ENCODE peak calls at places on chromosomes 13 and 19, in nine cellular contexts. W, K, N, F, J, A, Q, R and I are unnamed samples.

GRCh38 chr19:15998166-15998565 is 49.4 kb downstream of the OR10H4 start:
- DNase-seq in W (no peak), K (no peak), N (peak; percentile 86), F (no peak), J (no peak), A (no peak), Q (no peak), R (no peak), I (no peak)

GRCh38 chr13:99085139-99085845 is 107.4 kb upstream of the DOCK9 start:
- DNase-seq in W (peak; percentile 78), K (no peak), N (no peak), F (peak; percentile 55), J (no peak), A (no peak), Q (no peak), R (peak; percentile 34), I (no peak)

GRCh38 chr19:22608441-22608840 is 25.7 kb upstream of the ZNF492 start:
- DNase-seq in W (no peak), K (no peak), N (peak; percentile 90), F (no peak), J (no peak), A (no peak), Q (no peak), R (no peak), I (no peak)

GRCh38 chr13:55402867-55403266 is 1737.9 kb upstream of the PRR20A start:
- DNase-seq in W (no peak), K (no peak), N (no peak), F (no peak), J (no peak), A (no peak), Q (no peak), R (no peak), I (no peak)

GRCh38 chr13:108549989-108550388 is 79.4 kb upstream of the MYO16 start:
- DNase-seq in W (no peak), K (no peak), N (no peak), F (no peak), J (no peak), A (no peak), Q (no peak), R (no peak), I (no peak)

GRCh38 chr13:38575427-38575826 is 111.5 kb upstream of the FREM2 start:
- DNase-seq in W (no peak), K (no peak), N (no peak), F (no peak), J (no peak), A (no peak), Q (no peak), R (no peak), I (no peak)

GRCh38 chr19:16209266-16209665 is 11.6 kb downstream of the AP1M1 start:
- DNase-seq in W (no peak), K (no peak), N (no peak), F (no peak), J (no peak), A (no peak), Q (no peak), R (no peak), I (no peak)

GRCh38 chr13:44278164-44278563 is 95.5 kb upstream of the SERP2 start:
- DNase-seq in W (no peak), K (no peak), N (no peak), F (no peak), J (no peak), A (no peak), Q (no peak), R (peak; percentile 62), I (no peak)

GRCh38 chr19:52217576-52217975 is 27.7 kb downstream of the PPP2R1A start:
- DNase-seq in W (no peak), K (no peak), N (no peak), F (peak; percentile 18), J (no peak), A (no peak), Q (no peak), R (no peak), I (no peak)

GRCh38 chr13:110109910-110110309 is 197.0 kb downstream of the COL4A1 start:
- DNase-seq in W (no peak), K (no peak), N (no peak), F (no peak), J (peak; percentile 74), A (peak; percentile 28), Q (no peak), R (no peak), I (peak; percentile 86)

GRCh38 chr19:30446844-30447243 is 74.7 kb downstream of the ZNF536 start:
- DNase-seq in W (no peak), K (no peak), N (no peak), F (no peak), J (no peak), A (no peak), Q (no peak), R (no peak), I (no peak)

GRCh38 chr13:51912091-51912490 is 50.3 kb downstream of the CCDC70 start:
- DNase-seq in W (no peak), K (no peak), N (no peak), F (no peak), J (no peak), A (no peak), Q (peak; percentile 50), R (no peak), I (no peak)

GRCh38 chr13:105925496-105925895 is 610.0 kb downstream of the EFNB2 start:
- DNase-seq in W (no peak), K (no peak), N (no peak), F (no peak), J (no peak), A (no peak), Q (no peak), R (no peak), I (no peak)

GRCh38 chr19:46878613-46879375 is 18.0 kb downstream of the ARHGAP35 start:
- DNase-seq in W (no peak), K (no peak), N (no peak), F (no peak), J (no peak), A (no peak), Q (no peak), R (peak; percentile 26), I (no peak)

GRCh38 chr13:26951581-26952177 is 191.1 kb upstream of the GPR12 start:
- DNase-seq in W (no peak), K (no peak), N (no peak), F (no peak), J (no peak), A (peak; percentile 87), Q (peak; percentile 83), R (no peak), I (no peak)

DNA sequence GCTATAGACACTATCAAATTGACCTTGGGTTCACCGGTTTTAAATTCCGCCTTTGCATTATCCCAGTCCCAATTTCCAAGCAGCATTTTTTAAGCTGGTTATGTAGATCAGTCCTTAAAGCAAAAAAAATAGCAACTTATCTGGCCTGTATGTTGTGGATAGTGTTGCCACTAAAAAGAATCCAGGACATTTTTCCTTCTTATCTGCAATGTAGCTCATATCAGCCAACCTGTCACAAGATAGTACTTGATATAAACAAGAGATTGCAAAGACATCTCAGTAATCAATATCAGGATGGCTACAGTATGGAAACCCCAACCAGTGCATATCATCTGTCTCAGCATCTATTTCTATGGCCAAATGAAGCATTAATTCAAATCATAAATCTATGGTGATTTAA is 240.6 kb downstream of the DACH1 start:
- DNase-seq in W (no peak), K (no peak), N (no peak), F (no peak), J (no peak), A (no peak), Q (no peak), R (peak; percentile 33), I (no peak)
- TF ChIP-seq POLR2AphosphoS5 in W (no peak), K (no peak), N (no peak), F (no peak), J (no peak), A (no peak), Q (no peak), R (no peak), I (no peak)

DNA sequence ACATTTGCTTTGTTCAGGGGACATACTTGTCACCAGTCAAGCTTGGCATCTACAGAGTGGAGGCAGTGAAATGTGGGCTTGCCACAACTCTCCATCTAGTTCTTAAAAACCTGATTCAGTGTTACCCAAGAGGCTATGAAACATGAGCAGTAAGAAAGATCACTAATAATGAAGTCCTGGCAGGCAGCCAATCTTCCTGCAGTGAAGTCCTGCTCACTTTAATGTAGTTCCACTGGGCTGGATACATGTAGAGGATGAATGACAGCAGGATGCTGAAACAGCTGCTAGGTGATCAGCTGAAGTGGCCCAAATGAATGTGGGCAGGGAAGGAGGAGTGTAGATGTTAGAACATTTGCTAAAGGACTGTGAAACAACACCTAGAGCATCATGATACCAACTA is 1213.1 kb downstream of the OLFM4 start:
- DNase-seq in W (no peak), K (no peak), N (no peak), F (no peak), J (no peak), A (no peak), Q (no peak), R (no peak), I (no peak)
- TF ChIP-seq POLR2AphosphoS5 in W (no peak), K (no peak), N (no peak), F (no peak), J (no peak), A (no peak), Q (no peak), R (no peak), I (no peak)

DNA sequence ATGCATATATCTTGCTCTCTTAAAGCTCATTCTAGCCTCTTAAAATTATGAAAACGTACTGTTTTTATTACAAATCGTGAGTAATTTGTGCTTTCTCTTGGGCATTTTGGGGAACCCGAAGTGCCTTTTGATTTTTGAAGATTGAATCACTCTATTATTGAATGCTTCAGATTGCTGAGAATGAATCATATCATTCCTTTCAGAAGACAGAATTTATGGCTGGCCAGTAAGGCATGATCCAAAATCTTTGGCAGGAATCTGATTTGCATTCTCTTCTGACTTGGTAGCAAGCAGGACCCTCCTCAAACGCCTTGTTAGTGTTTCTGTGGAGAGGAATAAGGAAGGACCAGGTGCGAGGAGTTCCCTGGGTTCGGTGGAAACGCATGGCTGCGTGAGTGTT is 49.5 kb downstream of the STARD13 start:
- DNase-seq in W (no peak), K (no peak), N (no peak), F (no peak), J (no peak), A (no peak), Q (no peak), R (peak; percentile 59), I (no peak)
- TF ChIP-seq POLR2AphosphoS5 in W (no peak), K (no peak), N (no peak), F (no peak), J (no peak), A (no peak), Q (no peak), R (peak; percentile 14), I (no peak)

GRCh38 chr19:7605490-7606222 is 10.0 kb downstream of the CAMSAP3 start:
- DNase-seq in W (no peak), K (no peak), N (no peak), F (peak; percentile 91), J (no peak), A (no peak), Q (no peak), R (peak; percentile 29), I (no peak)

GRCh38 chr19:7603919-7604318 is 8.3 kb downstream of the CAMSAP3 start:
- DNase-seq in W (no peak), K (no peak), N (no peak), F (no peak), J (no peak), A (no peak), Q (no peak), R (no peak), I (no peak)

GRCh38 chr19:7602935-7603497 is 7.4 kb downstream of the CAMSAP3 start:
- DNase-seq in W (no peak), K (no peak), N (no peak), F (no peak), J (no peak), A (no peak), Q (no peak), R (no peak), I (no peak)

GRCh38 chr19:7600721-7601120 is 5.1 kb downstream of the CAMSAP3 start:
- DNase-seq in W (no peak), K (no peak), N (no peak), F (no peak), J (no peak), A (no peak), Q (no peak), R (no peak), I (no peak)

GRCh38 chr19:7602240-7602934 is 6.7 kb downstream of the CAMSAP3 start:
- DNase-seq in W (no peak), K (no peak), N (no peak), F (no peak), J (no peak), A (no peak), Q (peak; percentile 81), R (no peak), I (no peak)
- TF ChIP-seq POLR2AphosphoS5 in W (no peak), K (no peak), N (no peak), F (no peak), J (no peak), A (no peak), Q (no peak), R (no peak), I (no peak)